ENCODE peak calls at places on chromosomes 4 and X, in seven cellular contexts. One of them, this sample, is unnamed.

GRCh38 chr4:124018383-124019317 is 622.1 kb downstream of the SPRY1 start:
- DNase-seq in NCI-H510A: no peak
- DNase-seq in activated gamma-delta T cell treated with Interleukin-2 at 50 U/mL for 16 hours: no peak
- DNase-seq in suprapubic skin: peak; percentile 79
- DNase-seq in hypothalamus: no peak
- DNase-seq in islet precursor cell: peak; percentile 90
- DNase-seq in HL-60: no peak
- DNase-seq in this sample: no peak

GRCh38 chrX:9517062-9517461 is 52.2 kb downstream of the TBL1X start:
- DNase-seq in NCI-H510A: no peak
- DNase-seq in activated gamma-delta T cell treated with Interleukin-2 at 50 U/mL for 16 hours: no peak
- DNase-seq in suprapubic skin: no peak
- DNase-seq in hypothalamus: no peak
- DNase-seq in islet precursor cell: no peak
- DNase-seq in HL-60: no peak
- DNase-seq in this sample: no peak

GRCh38 chrX:135410861-135411627 is 10.7 kb upstream of the SMIM10L2A start:
- DNase-seq in NCI-H510A: no peak
- DNase-seq in activated gamma-delta T cell treated with Interleukin-2 at 50 U/mL for 16 hours: no peak
- DNase-seq in suprapubic skin: no peak
- DNase-seq in hypothalamus: no peak
- DNase-seq in islet precursor cell: no peak
- DNase-seq in HL-60: no peak
- DNase-seq in this sample: no peak

GRCh38 chrX:150984164-150984824 is 1.2 kb downstream of the HMGB3 start:
- DNase-seq in NCI-H510A: no peak
- DNase-seq in activated gamma-delta T cell treated with Interleukin-2 at 50 U/mL for 16 hours: no peak
- DNase-seq in suprapubic skin: no peak
- DNase-seq in hypothalamus: no peak
- DNase-seq in islet precursor cell: no peak
- DNase-seq in HL-60: no peak
- DNase-seq in this sample: no peak

GRCh38 chrX:94288325-94288724 is 614.3 kb downstream of the FAM133A start:
- DNase-seq in NCI-H510A: no peak
- DNase-seq in activated gamma-delta T cell treated with Interleukin-2 at 50 U/mL for 16 hours: no peak
- DNase-seq in suprapubic skin: no peak
- DNase-seq in hypothalamus: no peak
- DNase-seq in islet precursor cell: no peak
- DNase-seq in HL-60: no peak
- DNase-seq in this sample: no peak

GRCh38 chr4:184887333-184887732 is 61.6 kb upstream of the ACSL1 start:
- DNase-seq in NCI-H510A: no peak
- DNase-seq in activated gamma-delta T cell treated with Interleukin-2 at 50 U/mL for 16 hours: no peak
- DNase-seq in suprapubic skin: no peak
- DNase-seq in hypothalamus: no peak
- DNase-seq in islet precursor cell: no peak
- DNase-seq in HL-60: no peak
- DNase-seq in this sample: no peak

GRCh38 chrX:151081016-151081415 is 95.4 kb upstream of the GPR50 start:
- DNase-seq in NCI-H510A: no peak
- DNase-seq in activated gamma-delta T cell treated with Interleukin-2 at 50 U/mL for 16 hours: no peak
- DNase-seq in suprapubic skin: no peak
- DNase-seq in hypothalamus: no peak
- DNase-seq in islet precursor cell: peak; percentile 54
- DNase-seq in HL-60: no peak
- DNase-seq in this sample: no peak

GRCh38 chr4:35541888-35542213 is 702.5 kb downstream of the ARAP2 start:
- DNase-seq in NCI-H510A: no peak
- DNase-seq in activated gamma-delta T cell treated with Interleukin-2 at 50 U/mL for 16 hours: no peak
- DNase-seq in suprapubic skin: no peak
- DNase-seq in hypothalamus: no peak
- DNase-seq in islet precursor cell: peak; percentile 58
- DNase-seq in HL-60: no peak
- DNase-seq in this sample: no peak

GRCh38 chr4:56821394-56822263 is at the start of gene SPINK2:
- DNase-seq in NCI-H510A: peak; percentile 72
- DNase-seq in activated gamma-delta T cell treated with Interleukin-2 at 50 U/mL for 16 hours: peak; percentile 67
- DNase-seq in suprapubic skin: no peak
- DNase-seq in hypothalamus: no peak
- DNase-seq in islet precursor cell: peak; percentile 93
- DNase-seq in HL-60: no peak
- DNase-seq in this sample: peak; percentile 25

GRCh38 chr4:123007679-123008078 is 85.3 kb upstream of the NUDT6 start:
- DNase-seq in NCI-H510A: no peak
- DNase-seq in activated gamma-delta T cell treated with Interleukin-2 at 50 U/mL for 16 hours: no peak
- DNase-seq in suprapubic skin: no peak
- DNase-seq in hypothalamus: no peak
- DNase-seq in islet precursor cell: no peak
- DNase-seq in HL-60: no peak
- DNase-seq in this sample: no peak

GRCh38 chrX:55149242-55149641 is 60.4 kb downstream of the PAGE2 start:
- DNase-seq in NCI-H510A: no peak
- DNase-seq in activated gamma-delta T cell treated with Interleukin-2 at 50 U/mL for 16 hours: no peak
- DNase-seq in suprapubic skin: no peak
- DNase-seq in hypothalamus: no peak
- DNase-seq in islet precursor cell: no peak
- DNase-seq in HL-60: no peak
- DNase-seq in this sample: no peak

GRCh38 chr4:15469402-15470148 is at the start of gene CC2D2A:
- DNase-seq in NCI-H510A: no peak
- DNase-seq in activated gamma-delta T cell treated with Interleukin-2 at 50 U/mL for 16 hours: no peak
- DNase-seq in suprapubic skin: no peak
- DNase-seq in hypothalamus: no peak
- DNase-seq in islet precursor cell: peak; percentile 75
- DNase-seq in HL-60: no peak
- DNase-seq in this sample: no peak

GRCh38 chr4:139553751-139554670 is 2.0 kb downstream of the SETD7 start:
- DNase-seq in NCI-H510A: no peak
- DNase-seq in activated gamma-delta T cell treated with Interleukin-2 at 50 U/mL for 16 hours: no peak
- DNase-seq in suprapubic skin: no peak
- DNase-seq in hypothalamus: no peak
- DNase-seq in islet precursor cell: no peak
- DNase-seq in HL-60: no peak
- DNase-seq in this sample: no peak

GRCh38 chr4:151169900-151170299 is 70.5 kb downstream of the RPS3A start:
- DNase-seq in NCI-H510A: no peak
- DNase-seq in activated gamma-delta T cell treated with Interleukin-2 at 50 U/mL for 16 hours: no peak
- DNase-seq in suprapubic skin: no peak
- DNase-seq in hypothalamus: no peak
- DNase-seq in islet precursor cell: no peak
- DNase-seq in HL-60: no peak
- DNase-seq in this sample: no peak

GRCh38 chr4:958314-958665 is 15.1 kb downstream of the DGKQ start:
- DNase-seq in NCI-H510A: no peak
- DNase-seq in activated gamma-delta T cell treated with Interleukin-2 at 50 U/mL for 16 hours: no peak
- DNase-seq in suprapubic skin: no peak
- DNase-seq in hypothalamus: no peak
- DNase-seq in islet precursor cell: no peak
- DNase-seq in HL-60: no peak
- DNase-seq in this sample: no peak

GRCh38 chrX:73822775-73823174 is 259.8 kb downstream of the CHIC1 start:
- DNase-seq in NCI-H510A: no peak
- DNase-seq in activated gamma-delta T cell treated with Interleukin-2 at 50 U/mL for 16 hours: no peak
- DNase-seq in suprapubic skin: no peak
- DNase-seq in hypothalamus: no peak
- DNase-seq in islet precursor cell: no peak
- DNase-seq in HL-60: no peak
- DNase-seq in this sample: no peak

GRCh38 chrX:114619874-114620273 is 36.0 kb downstream of the HTR2C start:
- DNase-seq in NCI-H510A: no peak
- DNase-seq in activated gamma-delta T cell treated with Interleukin-2 at 50 U/mL for 16 hours: no peak
- DNase-seq in suprapubic skin: no peak
- DNase-seq in hypothalamus: no peak
- DNase-seq in islet precursor cell: no peak
- DNase-seq in HL-60: no peak
- DNase-seq in this sample: no peak

This sample was measured in NCI-H2029 treated with DMSO at 0.1 percent for 48 hours.